ENCODE peak calls at places on chromosomes 7 and 10, in nine cellular contexts. M is D341Med, J is tibial nerve, Q is dorsolateral prefrontal cortex, T is foreskin keratinocyte, Z is DND-41, W is HT1080, O is SW 1271, U is HCT116. I is an unnamed sample.

GRCh38 chr7:131279044-131279443 is 48.6 kb upstream of the MKLN1 start:
- DNase-seq in J (no peak), T (no peak), W (no peak), Z (no peak), M (no peak), U (no peak), Q (no peak), O (no peak), I (no peak)

GRCh38 chr10:131170042-131170983 is 141.2 kb downstream of the TCERG1L start:
- DNase-seq in J (no peak), Z (no peak), O (no peak), Q (no peak), T (no peak), W (no peak), M (no peak), U (no peak), I (no peak)

GRCh38 chr10:14185501-14186045 is 145.2 kb downstream of the FRMD4A start:
- DNase-seq in M (no peak), Z (peak; percentile 74), J (no peak), U (peak; percentile 40), O (no peak), Q (no peak), W (peak; percentile 99), T (peak; percentile 98), I (peak; percentile 13)

GRCh38 chr10:1732501-1733123 is 4.7 kb downstream of the ADARB2 start:
- DNase-seq in O (no peak), W (no peak), M (no peak), Z (no peak), T (no peak), Q (no peak), U (no peak), J (no peak), I (no peak)

GRCh38 chr10:32005050-32005449 is 51.2 kb downstream of the KIF5B start:
- DNase-seq in Q (no peak), U (peak; percentile 43), Z (peak; percentile 51), W (peak; percentile 28), T (peak; percentile 19), M (peak; percentile 49), O (peak; percentile 63), J (peak; percentile 49), I (peak; percentile 41)

GRCh38 chr7:27745064-27745583 is 5.2 kb downstream of the TAX1BP1 start:
- DNase-seq in Q (no peak), W (peak; percentile 81), O (peak; percentile 80), Z (no peak), T (peak; percentile 36), U (peak; percentile 48), M (peak; percentile 47), J (no peak), I (no peak)

GRCh38 chr7:73308074-73308664 is 457 bp downstream of the NSUN5 start:
- DNase-seq in M (no peak), J (no peak), Q (peak; percentile 18), T (no peak), W (no peak), Z (no peak), O (no peak), U (no peak), I (no peak)

GRCh38 chr7:74355091-74355490 is 65.9 kb downstream of the CLIP2 start:
- DNase-seq in M (no peak), Q (no peak), T (peak; percentile 58), W (peak; percentile 95), U (peak; percentile 75), Z (no peak), O (peak; percentile 78), J (peak; percentile 7), I (no peak)

GRCh38 chr7:158249692-158250091 is 337.9 kb downstream of the PTPRN2 start:
- DNase-seq in T (no peak), M (no peak), U (no peak), O (no peak), Z (no peak), J (no peak), W (no peak), Q (no peak), I (no peak)

GRCh38 chr10:131260031-131260430 is 51.5 kb downstream of the TCERG1L start:
- DNase-seq in W (no peak), Z (no peak), U (no peak), O (no peak), M (no peak), J (no peak), Q (no peak), T (no peak), I (no peak)

GRCh38 chr10:99396471-99396870 is 34.0 kb downstream of the GOT1 start:
- DNase-seq in Q (no peak), Z (no peak), J (no peak), M (no peak), T (no peak), U (no peak), O (no peak), W (peak; percentile 64), I (no peak)

GRCh38 chr7:129949292-129950133 is 3.2 kb downstream of the UBE2H start:
- DNase-seq in U (peak; percentile 40), J (peak; percentile 16), W (peak; percentile 76), T (peak; percentile 89), O (peak; percentile 65), Z (no peak), Q (peak; percentile 25), M (no peak), I (peak; percentile 12)